ENCODE peak calls at places on chromosome 6, in four cellular contexts. F is MM.1S, P is psoas muscle, J is cardiac muscle cell. T is an unnamed sample.

GRCh38 chr6:132659082-132659481 is at the start of gene TAAR1:
- DNase-seq in P (no peak), J (no peak), F (no peak), T (no peak)

GRCh38 chr6:33620584-33621395 is at the start of gene ITPR3:
- DNase-seq in P (peak), F (peak), J (peak), T (peak)

GRCh38 chr6:33882154-33882553 is 78.4 kb upstream of the MLN start:
- DNase-seq in P (peak), J (peak), F (no peak), T (peak)

GRCh38 chr6:162140453-162140852 is 587.1 kb downstream of the PRKN start:
- DNase-seq in J (no peak), F (no peak), P (no peak), T (no peak)

GRCh38 chr6:150029276-150029675 is 3.9 kb upstream of the RAET1L start:
- DNase-seq in J (no peak), P (no peak), F (no peak), T (no peak)

GRCh38 chr6:44661221-44661609 is 273.7 kb downstream of the CDC5L start:
- DNase-seq in J (no peak), F (no peak), P (no peak), T (no peak)

GRCh38 chr6:110776413-110776812 is 38.9 kb downstream of the CDK19 start:
- DNase-seq in J (no peak), P (no peak), F (no peak), T (no peak)

GRCh38 chr6:147200711-147201110 is 3.5 kb upstream of the STXBP5 start:
- DNase-seq in P (no peak), J (no peak), F (no peak), T (no peak)

GRCh38 chr6:43052842-43053544 is 658 bp downstream of the CUL7 start:
- DNase-seq in F (no peak), J (peak), P (peak), T (peak)

GRCh38 chr6:167323111-167323510 is 1.8 kb upstream of the TTLL2 start:
- DNase-seq in P (no peak), F (no peak), J (no peak), T (no peak)

GRCh38 chr6:18216411-18216810 is 47.9 kb downstream of the DEK start:
- DNase-seq in J (peak), F (no peak), P (no peak), T (no peak)

GRCh38 chr6:150686566-150686965 is 86.9 kb downstream of the PLEKHG1 start:
- DNase-seq in P (no peak), F (no peak), J (no peak), T (no peak)

GRCh38 chr6:136511921-136512320 is 38.3 kb downstream of the MAP7 start:
- DNase-seq in F (no peak), P (no peak), J (no peak), T (no peak)

GRCh38 chr6:37137201-37137880 is 32.6 kb upstream of the PIM1 start:
- DNase-seq in P (no peak), J (peak), F (no peak), T (no peak)

GRCh38 chr6:22929228-22929627 is 359.9 kb downstream of the HDGFL1 start:
- DNase-seq in J (peak), F (no peak), P (no peak), T (no peak)

GRCh38 chr6:111918825-111919224 is 45.6 kb upstream of the FYN start:
- DNase-seq in P (peak), F (no peak), J (peak), T (no peak)

GRCh38 chr6:103167345-103167744 is 1692.4 kb downstream of the HACE1 start:
- DNase-seq in F (no peak), J (no peak), P (no peak), T (no peak)

GRCh38 chr6:152380993-152381898 is 255.9 kb downstream of the SYNE1 start:
- DNase-seq in J (peak), F (no peak), P (peak), T (peak)

GRCh38 chr6:81774542-81774941 is 22.1 kb upstream of the TENT5A start:
- DNase-seq in F (no peak), J (no peak), P (no peak), T (no peak)

GRCh38 chr6:127481081-127481480 is 21.9 kb upstream of the KIAA0408 start:
- DNase-seq in F (no peak), J (no peak), P (no peak), T (no peak)

GRCh38 chr6:10409766-10410209 is 5.1 kb downstream of the TFAP2A start:
- DNase-seq in J (no peak), P (no peak), F (no peak), T (no peak)

GRCh38 chr6:75882734-75883133 is 133.7 kb downstream of the MYO6 start:
- DNase-seq in P (no peak), F (no peak), J (peak), T (no peak)

GRCh38 chr6:169263836-169264608 is 10.4 kb upstream of the THBS2 start:
- DNase-seq in J (peak), P (no peak), F (no peak), T (peak)

GRCh38 chr6:53924821-53925422 is 130.1 kb downstream of the LRRC1 start:
- DNase-seq in J (no peak), P (no peak), F (no peak), T (no peak)

GRCh38 chr6:162546905-162547304 is 180.7 kb downstream of the PRKN start:
- DNase-seq in J (no peak), F (no peak), P (no peak), T (no peak)

GRCh38 chr6:155883741-155884140 is 428.1 kb upstream of the NOX3 start:
- DNase-seq in P (no peak), F (no peak), J (peak), T (no peak)

GRCh38 chr6:152726313-152726712 is 24.3 kb upstream of the VIP start:
- DNase-seq in F (no peak), J (no peak), P (no peak), T (no peak)

GRCh38 chr6:14724546-14724945 is 521.3 kb upstream of the JARID2 start:
- DNase-seq in J (no peak), P (no peak), F (no peak), T (no peak)

GRCh38 chr6:24662206-24662605 is 4.5 kb downstream of the TDP2 start:
- DNase-seq in P (no peak), F (no peak), J (no peak), T (peak)

GRCh38 chr6:95094751-95095150 is 482.6 kb upstream of the MANEA start:
- DNase-seq in F (no peak), J (peak), P (no peak), T (no peak)

GRCh38 chr6:31423550-31423949 is 20.2 kb downstream of the MICA start:
- DNase-seq in P (no peak), J (no peak), F (no peak), T (no peak)

GRCh38 chr6:105135056-105135455 is 44.8 kb downstream of the POPDC3 start:
- DNase-seq in F (no peak), J (peak), P (no peak), T (no peak)

GRCh38 chr6:152821525-152821924 is 70.9 kb downstream of the VIP start:
- DNase-seq in F (no peak), J (no peak), P (no peak), T (no peak)

GRCh38 chr6:34969662-34970265 is 80.7 kb downstream of the ANKS1A start:
- DNase-seq in J (no peak), P (no peak), F (no peak), T (no peak)

GRCh38 chr6:29764422-29765196 is 41.4 kb downstream of the HLA-F start:
- DNase-seq in J (peak), F (no peak), P (no peak), T (no peak)

GRCh38 chr6:89371849-89372505 is 19.5 kb upstream of the UBE2J1 start:
- DNase-seq in P (peak), J (peak), F (peak), T (peak)

GRCh38 chr6:106749611-106750010 is 120.2 kb downstream of the QRSL1 start:
- DNase-seq in P (no peak), F (no peak), J (no peak), T (no peak)

GRCh38 chr6:56661298-56661697 is 18.6 kb upstream of the DST start:
- DNase-seq in P (no peak), J (no peak), F (no peak), T (no peak)

GRCh38 chr6:108502826-108503225 is 57.9 kb upstream of the FOXO3 start:
- DNase-seq in F (no peak), P (no peak), J (no peak), T (no peak)

GRCh38 chr6:71324179-71324791 is 35.7 kb downstream of the OGFRL1 start:
- DNase-seq in J (no peak), P (no peak), F (no peak), T (peak)
- H3K27ac ChIP-seq in J (no peak), P (no peak), F (no peak), T (no peak)

DNA sequence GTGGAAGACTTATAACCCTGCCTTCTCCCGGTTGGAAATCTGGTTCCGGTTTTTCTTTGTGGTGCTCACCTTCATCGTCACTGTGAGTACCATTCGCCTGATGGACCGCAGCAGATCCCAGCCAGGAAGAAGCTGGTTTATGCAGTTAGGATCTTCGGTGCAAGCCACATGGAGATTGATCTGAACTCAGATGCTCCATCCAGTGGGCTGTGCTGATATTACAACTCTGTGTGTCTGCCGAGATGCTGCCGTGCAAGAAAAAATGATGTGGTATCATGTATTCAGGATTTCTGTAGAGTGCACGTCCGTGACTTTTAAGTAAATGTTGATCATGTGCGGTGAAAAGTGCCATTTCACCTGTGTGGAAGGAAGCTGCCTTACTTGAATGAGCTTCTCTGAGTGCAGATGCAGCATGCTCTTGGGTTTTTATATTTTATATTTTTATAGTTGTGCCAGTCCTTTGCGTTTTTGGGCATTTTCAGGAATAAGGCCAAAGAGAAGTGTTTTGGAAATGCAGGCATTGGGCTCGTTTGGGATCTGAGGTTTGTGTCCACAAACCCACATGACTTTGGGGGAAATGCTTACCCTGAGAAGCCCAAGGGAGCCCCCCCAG is 39.2 kb downstream of the DYNLT1 start:
- DNase-seq in P (no peak), J (peak), F (peak), T (peak)
- TF ChIP-seq CTCF in P (peak), J (peak), F (peak), T (peak)

GRCh38 chr6:38495922-38496635 is 143.7 kb downstream of the BTBD9 start:
- DNase-seq in J (no peak), P (no peak), F (peak), T (no peak)
- H3K27ac ChIP-seq in J (no peak), P (no peak), F (no peak), T (no peak)

DNA sequence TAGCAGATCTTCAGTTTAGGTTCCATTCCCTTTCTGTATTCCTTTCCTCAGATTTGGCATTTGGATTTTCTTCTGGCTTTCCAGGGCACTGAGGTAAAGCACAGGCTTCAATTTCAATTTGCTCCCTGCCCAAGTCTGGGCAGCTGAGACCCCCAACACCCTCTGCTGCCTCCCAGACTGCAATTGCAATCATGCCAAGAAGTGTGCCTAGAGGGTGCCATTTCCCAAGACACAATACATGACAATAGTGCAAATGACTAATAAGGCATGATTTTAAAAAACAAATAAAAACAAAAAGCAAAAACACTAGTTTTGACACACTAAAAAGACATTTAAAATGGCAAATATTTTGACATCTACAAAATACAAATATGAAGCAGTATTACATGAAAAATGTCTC is 364.8 kb downstream of the EPM2A start:
- DNase-seq in F (no peak), J (no peak), P (no peak), T (no peak)
- TF ChIP-seq CTCF in F (no peak), J (no peak), P (no peak), T (no peak)